ENCODE peak calls at places on chromosomes 11 and 22, in ten cellular contexts. U is Peyer's patch, R is A549, I is right lobe of liver, V is tibial nerve, O is adrenal gland, F is transverse colon, C is esophagus muscularis mucosa, A is heart left ventricle, Y is prostate gland. N is an unnamed sample.

GRCh38 chr22:27416553-27417427 is 384.8 kb downstream of the MN1 start:
- DNase-seq in U (no peak), R (no peak), I (no peak), V (no peak), O (no peak), F (no peak), C (no peak), A (no peak), Y (peak), N (no peak)

GRCh38 chr11:86743223-86744118 is 56.9 kb upstream of the PRSS23 start:
- DNase-seq in U (no peak), R (peak), I (no peak), V (no peak), O (peak), F (peak), C (no peak), A (no peak), Y (no peak), N (peak)

GRCh38 chr11:117481036-117481435 is 153.4 kb downstream of the CEP164 start:
- DNase-seq in U (no peak), R (no peak), I (no peak), V (no peak), O (no peak), F (no peak), C (no peak), A (no peak), Y (no peak), N (no peak)

GRCh38 chr22:48173061-48173849 is 1410.8 kb downstream of the TBC1D22A start:
- DNase-seq in U (no peak), R (no peak), I (no peak), V (no peak), O (no peak), F (no peak), C (no peak), A (no peak), Y (peak), N (no peak)

GRCh38 chr11:128563942-128564641 is 23.3 kb downstream of the ETS1 start:
- DNase-seq in U (peak), R (no peak), I (no peak), V (no peak), O (no peak), F (no peak), C (no peak), A (no peak), Y (no peak), N (no peak)

GRCh38 chr11:132632641-132633124 is 899.6 kb downstream of the OPCML start:
- DNase-seq in U (no peak), R (no peak), I (no peak), V (no peak), O (no peak), F (no peak), C (peak), A (no peak), Y (no peak), N (no peak)

GRCh38 chr11:12070446-12071267 is 39.7 kb upstream of the MICAL2 start:
- DNase-seq in U (no peak), R (no peak), I (peak), V (no peak), O (no peak), F (peak), C (no peak), A (no peak), Y (no peak), N (no peak)

GRCh38 chr11:129408865-129409444 is 33.3 kb downstream of the BARX2 start:
- DNase-seq in U (no peak), R (no peak), I (no peak), V (no peak), O (no peak), F (no peak), C (no peak), A (no peak), Y (no peak), N (no peak)

GRCh38 chr11:106466441-106467190 is 389.2 kb downstream of the AASDHPPT start:
- DNase-seq in U (no peak), R (no peak), I (no peak), V (no peak), O (no peak), F (no peak), C (no peak), A (no peak), Y (no peak), N (no peak)

GRCh38 chr11:119474682-119475596 is 52.0 kb upstream of the THY1 start:
- DNase-seq in U (peak), R (peak), I (peak), V (peak), O (peak), F (peak), C (peak), A (peak), Y (peak), N (peak)

GRCh38 chr22:17796695-17797094 is 22.4 kb upstream of the BID start:
- DNase-seq in U (no peak), R (no peak), I (no peak), V (no peak), O (no peak), F (no peak), C (no peak), A (no peak), Y (no peak), N (no peak)

GRCh38 chr22:17795143-17795542 is 20.9 kb upstream of the BID start:
- DNase-seq in U (no peak), R (no peak), I (no peak), V (no peak), O (no peak), F (no peak), C (no peak), A (no peak), Y (no peak), N (no peak)

GRCh38 chr22:17794726-17795125 is 20.5 kb upstream of the BID start:
- DNase-seq in U (no peak), R (no peak), I (no peak), V (no peak), O (no peak), F (no peak), C (no peak), A (no peak), Y (no peak), N (no peak)

GRCh38 chr22:17797721-17798559 is 23.7 kb upstream of the BID start:
- DNase-seq in U (peak), R (no peak), I (no peak), V (no peak), O (no peak), F (no peak), C (no peak), A (no peak), Y (no peak), N (no peak)

GRCh38 chr22:17795661-17796548 is 21.6 kb upstream of the BID start:
- DNase-seq in U (peak), R (no peak), I (no peak), V (no peak), O (no peak), F (no peak), C (no peak), A (no peak), Y (no peak), N (no peak)
- TF ChIP-seq POLR2A in U (no peak), R (no peak), I (no peak), V (no peak), O (no peak), F (no peak), C (no peak), A (no peak), Y (no peak), N (no peak)

DNA sequence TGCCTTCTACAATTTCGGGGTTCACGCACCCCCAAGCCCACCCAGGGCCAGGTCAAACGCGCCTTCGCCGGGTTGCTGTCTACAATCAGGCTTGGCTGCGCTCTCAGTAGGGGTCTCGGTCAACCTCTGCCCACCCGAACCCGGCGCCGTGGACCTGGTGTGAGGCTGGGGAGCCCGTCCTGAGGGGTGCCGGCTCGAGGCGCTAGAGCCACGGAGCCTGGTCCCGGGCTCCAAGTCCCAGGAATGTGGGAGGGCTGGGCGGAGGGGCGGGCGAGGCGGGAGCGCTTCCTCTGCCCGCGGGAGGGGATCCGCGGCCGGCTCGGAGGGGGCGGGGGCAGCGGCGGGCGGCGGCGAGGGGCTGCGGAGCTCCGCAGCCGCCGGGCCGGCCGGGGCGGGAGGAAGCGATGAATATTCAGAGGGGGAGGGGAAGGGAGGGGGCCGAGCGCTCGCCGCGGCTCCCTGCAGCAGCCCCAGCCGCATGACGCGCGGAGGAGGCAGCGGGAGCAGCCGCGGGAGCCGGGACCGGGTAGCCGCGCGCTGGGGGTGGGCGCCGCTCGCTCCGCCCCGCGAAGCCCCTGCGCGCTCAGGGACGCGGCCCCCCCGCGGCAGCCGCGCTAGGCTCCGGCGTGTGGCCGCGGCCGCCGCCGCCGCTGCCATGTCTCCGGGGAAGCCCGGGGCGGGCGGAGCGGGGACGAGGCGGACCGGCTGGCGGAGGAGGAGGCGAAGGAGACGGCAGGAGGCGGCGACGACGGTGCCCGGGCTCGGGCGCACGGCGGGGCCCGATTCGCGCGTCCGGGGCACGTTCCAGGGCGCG is at the start of gene PTPRJ:
- DNase-seq in U (peak), R (peak), I (peak), V (no peak), O (peak), F (peak), C (no peak), A (peak), Y (peak), N (peak)
- TF ChIP-seq POLR2A in U (peak), R (peak), I (peak), V (peak), O (peak), F (no peak), C (no peak), A (no peak), Y (no peak), N (no peak)

DNA sequence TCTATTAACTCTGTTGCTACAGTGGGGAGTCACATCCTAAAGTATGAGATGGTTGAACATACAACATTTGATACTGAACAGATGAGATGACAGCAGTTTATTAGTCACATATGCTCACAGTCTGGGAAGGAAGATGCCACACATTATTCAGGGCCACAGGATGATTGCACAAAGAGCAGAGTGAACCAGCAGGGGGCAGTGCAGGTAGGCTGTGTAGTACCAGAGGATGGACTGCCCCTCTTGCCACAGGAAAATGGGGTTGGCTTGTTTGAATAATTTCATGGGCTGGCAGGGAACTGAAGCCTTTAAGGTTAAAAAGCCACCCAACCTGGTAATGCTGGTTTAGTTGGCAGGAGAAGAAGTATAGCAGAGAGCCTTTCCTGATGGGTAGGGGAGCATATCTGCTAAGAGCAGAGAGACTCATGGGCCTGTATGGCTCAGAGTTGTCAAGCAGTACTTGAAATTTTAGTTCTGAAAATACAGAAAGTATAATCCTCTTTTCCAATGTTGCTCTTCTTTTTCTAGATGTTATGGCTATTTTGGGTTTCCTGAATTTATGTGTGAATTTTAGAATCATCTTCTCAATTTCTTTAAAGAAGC is 180.4 kb upstream of the B3GAT1 start:
- DNase-seq in U (no peak), R (no peak), I (no peak), V (no peak), O (peak), F (peak), C (peak), A (no peak), Y (peak), N (no peak)
- TF ChIP-seq POLR2A in U (no peak), R (no peak), I (no peak), V (no peak), O (no peak), F (no peak), C (no peak), A (no peak), Y (no peak), N (no peak)

DNA sequence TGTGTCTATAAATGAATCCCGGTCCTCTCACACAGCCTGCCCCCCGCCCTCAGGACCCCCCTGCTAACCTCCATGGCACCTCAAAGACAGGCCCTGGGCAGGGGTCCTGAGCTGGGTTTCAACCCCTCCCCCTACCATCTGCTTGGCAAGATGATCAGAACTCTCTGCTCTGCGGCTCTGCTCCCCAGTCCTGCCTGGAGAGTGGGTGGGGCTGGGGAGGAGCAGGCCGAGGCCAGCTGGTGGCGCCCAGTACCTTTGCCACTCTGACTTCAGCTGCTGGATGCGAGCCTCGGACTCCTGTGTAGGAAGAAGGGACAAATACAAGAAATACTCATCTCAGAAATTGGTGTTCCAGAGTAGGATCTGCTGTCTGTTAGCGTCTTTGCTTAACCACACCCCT is 15.0 kb downstream of the SUN2 start:
- DNase-seq in U (no peak), R (no peak), I (no peak), V (no peak), O (no peak), F (no peak), C (no peak), A (peak), Y (no peak), N (no peak)
- TF ChIP-seq POLR2A in U (no peak), R (no peak), I (no peak), V (no peak), O (no peak), F (no peak), C (no peak), A (no peak), Y (no peak), N (no peak)

GRCh38 chr11:32893091-32893946 is 708 bp downstream of the QSER1 start:
- DNase-seq in U (peak), R (peak), I (peak), V (peak), O (peak), F (peak), C (no peak), A (peak), Y (peak), N (peak)
- TF ChIP-seq POLR2A in U (no peak), R (no peak), I (no peak), V (no peak), O (no peak), F (no peak), C (no peak), A (no peak), Y (no peak), N (no peak)

GRCh38 chr22:39292002-39292401 is 27.4 kb downstream of the RPL3 start:
- DNase-seq in U (no peak), R (no peak), I (no peak), V (no peak), O (no peak), F (no peak), C (no peak), A (no peak), Y (no peak), N (no peak)

GRCh38 chr22:39291501-39291900 is 27.9 kb downstream of the RPL3 start:
- DNase-seq in U (no peak), R (no peak), I (no peak), V (no peak), O (no peak), F (no peak), C (no peak), A (no peak), Y (no peak), N (no peak)

GRCh38 chr22:39293766-39294368 is 25.6 kb downstream of the RPL3 start:
- DNase-seq in U (no peak), R (no peak), I (no peak), V (no peak), O (no peak), F (no peak), C (no peak), A (no peak), Y (no peak), N (no peak)

GRCh38 chr22:39290724-39291161 is 28.7 kb downstream of the RPL3 start:
- DNase-seq in U (no peak), R (peak), I (peak), V (peak), O (peak), F (no peak), C (no peak), A (peak), Y (peak), N (peak)

DNA sequence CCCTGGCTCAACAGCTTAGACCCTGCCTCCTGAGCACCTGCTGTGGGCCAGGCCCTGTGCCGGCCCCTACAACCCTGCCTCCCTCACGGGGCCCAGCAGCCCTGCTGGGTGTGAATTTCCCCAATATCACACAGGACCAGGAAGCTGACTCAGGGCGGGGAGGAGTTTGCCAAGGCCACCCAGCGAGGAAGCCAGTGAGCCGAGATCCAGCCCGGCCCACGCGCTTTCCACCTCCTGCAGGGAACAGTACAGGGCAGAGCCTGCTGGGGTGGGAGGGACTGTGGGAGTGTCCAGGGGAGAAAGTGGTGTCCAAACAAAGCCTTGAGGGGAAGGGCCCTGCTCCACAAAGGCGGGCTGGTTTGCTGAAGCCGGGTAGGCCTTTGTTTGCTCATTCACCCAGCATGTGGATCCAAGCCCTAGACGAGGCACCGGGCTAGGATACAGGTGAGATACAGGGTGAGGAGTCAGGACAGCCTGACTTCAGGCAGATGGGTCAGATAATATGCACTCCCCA is 26.8 kb downstream of the RPL3 start:
- DNase-seq in U (peak), R (peak), I (peak), V (peak), O (peak), F (peak), C (peak), A (peak), Y (peak), N (peak)
- TF ChIP-seq POLR2A in U (no peak), R (no peak), I (peak), V (peak), O (peak), F (peak), C (no peak), A (no peak), Y (peak), N (peak)

GRCh38 chr11:13958596-13958995 is 3.9 kb upstream of the SPON1 start:
- DNase-seq in U (no peak), R (no peak), I (no peak), V (no peak), O (no peak), F (no peak), C (no peak), A (no peak), Y (no peak), N (no peak)

GRCh38 chr11:13956988-13957387 is 5.5 kb upstream of the SPON1 start:
- DNase-seq in U (no peak), R (no peak), I (no peak), V (no peak), O (no peak), F (no peak), C (no peak), A (no peak), Y (no peak), N (no peak)

GRCh38 chr11:13952668-13953067 is 9.9 kb upstream of the SPON1 start:
- DNase-seq in U (no peak), R (no peak), I (no peak), V (no peak), O (no peak), F (no peak), C (no peak), A (no peak), Y (no peak), N (no peak)

GRCh38 chr11:13955971-13956421 is 6.5 kb upstream of the SPON1 start:
- DNase-seq in U (peak), R (no peak), I (peak), V (no peak), O (peak), F (peak), C (no peak), A (peak), Y (peak), N (peak)

DNA sequence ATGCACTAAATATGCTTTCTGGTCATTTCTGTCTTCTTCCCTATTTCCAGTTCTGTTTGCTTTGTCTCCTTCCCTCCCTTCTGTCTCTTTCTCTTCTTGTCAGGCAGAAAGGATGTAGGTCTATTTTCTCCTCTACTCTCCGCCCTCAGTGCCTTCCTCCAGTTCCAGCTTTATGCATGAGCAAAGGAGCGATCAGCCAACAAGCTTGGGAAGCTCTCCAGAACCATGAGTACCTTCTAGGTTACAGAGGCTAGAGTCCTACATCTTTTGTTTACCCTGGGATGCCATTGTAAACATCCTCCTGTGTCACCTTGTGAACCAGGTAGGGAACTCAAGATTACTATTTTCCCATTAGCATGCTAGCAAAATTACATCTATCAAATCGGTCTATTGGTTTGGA is 7.9 kb upstream of the SPON1 start:
- DNase-seq in U (no peak), R (no peak), I (no peak), V (no peak), O (no peak), F (no peak), C (no peak), A (no peak), Y (no peak), N (no peak)
- TF ChIP-seq POLR2A in U (no peak), R (no peak), I (no peak), V (no peak), O (no peak), F (no peak), C (no peak), A (no peak), Y (no peak), N (no peak)